ENCODE peak calls at places on chromosomes 5 and 9, in six cellular contexts. One of them, this sample, is unnamed.
A peak's percentile ranks its signal among the peaks of the same experiment; 100 is the strongest.

GRCh38 chr9:17349816-17350215 is 215.0 kb downstream of the CNTLN start:
- DNase-seq in body of pancreas: no peak
- DNase-seq in prostate gland: no peak
- DNase-seq in suprapubic skin: no peak
- DNase-seq in adrenal gland: no peak
- DNase-seq in A549: no peak
- DNase-seq in this sample: no peak

GRCh38 chr9:127828262-127829031 is 25.8 kb downstream of the FPGS start:
- DNase-seq in adrenal gland: peak; percentile 89
- DNase-seq in body of pancreas: peak; percentile 85
- DNase-seq in A549: peak; percentile 62
- DNase-seq in prostate gland: peak; percentile 53
- DNase-seq in suprapubic skin: peak; percentile 94
- DNase-seq in this sample: peak; percentile 89

GRCh38 chr9:134791009-134791408 is 89.6 kb upstream of the FCN2 start:
- DNase-seq in prostate gland: no peak
- DNase-seq in suprapubic skin: no peak
- DNase-seq in adrenal gland: no peak
- DNase-seq in A549: no peak
- DNase-seq in body of pancreas: no peak
- DNase-seq in this sample: no peak

GRCh38 chr5:128356011-128356410 is 182.0 kb downstream of the FBN2 start:
- DNase-seq in prostate gland: no peak
- DNase-seq in suprapubic skin: no peak
- DNase-seq in A549: no peak
- DNase-seq in body of pancreas: no peak
- DNase-seq in adrenal gland: no peak
- DNase-seq in this sample: no peak

GRCh38 chr5:82396396-82396795 is 118.2 kb upstream of the RPS23 start:
- DNase-seq in A549: no peak
- DNase-seq in adrenal gland: no peak
- DNase-seq in suprapubic skin: no peak
- DNase-seq in body of pancreas: no peak
- DNase-seq in prostate gland: no peak
- DNase-seq in this sample: no peak

GRCh38 chr5:6446042-6446441 is 2.6 kb upstream of the UBE2QL1 start:
- DNase-seq in suprapubic skin: no peak
- DNase-seq in A549: no peak
- DNase-seq in adrenal gland: no peak
- DNase-seq in prostate gland: no peak
- DNase-seq in body of pancreas: no peak
- DNase-seq in this sample: no peak

GRCh38 chr5:141521244-141521781 is 32.4 kb downstream of the PCDHGC5 start:
- DNase-seq in prostate gland: no peak
- DNase-seq in body of pancreas: no peak
- DNase-seq in suprapubic skin: no peak
- DNase-seq in A549: peak; percentile 75
- DNase-seq in adrenal gland: peak; percentile 65
- DNase-seq in this sample: no peak

GRCh38 chr5:172418847-172419810 is 35.2 kb downstream of the SH3PXD2B start:
- DNase-seq in adrenal gland: no peak
- DNase-seq in body of pancreas: peak; percentile 73
- DNase-seq in suprapubic skin: peak; percentile 78
- DNase-seq in A549: no peak
- DNase-seq in prostate gland: no peak
- DNase-seq in this sample: no peak

GRCh38 chr5:53126514-53126913 is 17.0 kb upstream of the MOCS2 start:
- DNase-seq in A549: no peak
- DNase-seq in body of pancreas: no peak
- DNase-seq in suprapubic skin: no peak
- DNase-seq in prostate gland: no peak
- DNase-seq in adrenal gland: no peak
- DNase-seq in this sample: no peak

GRCh38 chr9:4620881-4621555 is 41.1 kb upstream of the PLPP6 start:
- DNase-seq in A549: no peak
- DNase-seq in body of pancreas: no peak
- DNase-seq in prostate gland: no peak
- DNase-seq in suprapubic skin: no peak
- DNase-seq in adrenal gland: no peak
- DNase-seq in this sample: no peak

GRCh38 chr5:178223828-178224335 is 8.7 kb downstream of the PHYKPL start:
- DNase-seq in adrenal gland: no peak
- DNase-seq in A549: no peak
- DNase-seq in suprapubic skin: no peak
- DNase-seq in prostate gland: no peak
- DNase-seq in body of pancreas: no peak
- DNase-seq in this sample: peak; percentile 64

GRCh38 chr5:178221857-178222256 is 10.7 kb downstream of the PHYKPL start:
- DNase-seq in A549: no peak
- DNase-seq in suprapubic skin: no peak
- DNase-seq in body of pancreas: no peak
- DNase-seq in adrenal gland: no peak
- DNase-seq in prostate gland: no peak
- DNase-seq in this sample: no peak

GRCh38 chr5:178223196-178223773 is 9.3 kb downstream of the PHYKPL start:
- DNase-seq in A549: no peak
- DNase-seq in body of pancreas: no peak
- DNase-seq in adrenal gland: no peak
- DNase-seq in prostate gland: no peak
- DNase-seq in suprapubic skin: no peak
- DNase-seq in this sample: no peak

GRCh38 chr5:178222292-178222691 is 10.3 kb downstream of the PHYKPL start:
- DNase-seq in A549: no peak
- DNase-seq in adrenal gland: no peak
- DNase-seq in prostate gland: no peak
- DNase-seq in suprapubic skin: no peak
- DNase-seq in body of pancreas: no peak
- DNase-seq in this sample: no peak

DNA sequence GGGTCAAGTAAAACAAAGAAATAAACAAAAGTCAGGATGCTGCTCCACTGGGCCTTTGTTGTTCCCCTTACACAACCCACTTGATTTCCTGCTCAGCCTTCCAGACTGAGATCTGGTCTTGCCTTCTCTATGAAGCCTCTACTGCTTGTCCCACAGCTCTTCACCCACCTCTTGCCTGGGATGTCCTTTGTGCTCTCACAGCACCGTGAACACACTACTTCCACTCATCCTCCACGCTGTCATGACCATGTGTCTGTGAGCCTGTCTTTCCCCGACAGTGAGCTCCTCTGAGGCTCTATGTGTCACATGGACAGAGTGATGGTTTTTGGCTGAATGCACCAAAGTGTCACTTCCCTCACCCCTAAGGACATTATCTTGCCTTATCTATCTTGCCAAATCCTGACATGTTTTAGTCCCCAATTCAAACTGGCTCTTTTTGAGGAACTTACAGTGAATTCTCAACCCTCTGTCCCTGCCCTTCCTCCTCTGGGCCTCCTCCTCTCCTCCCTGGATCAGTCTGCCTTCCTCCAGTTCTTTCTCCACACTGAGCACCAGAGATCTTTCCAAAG is 11.3 kb downstream of the PHYKPL start:
- DNase-seq in A549: no peak
- DNase-seq in adrenal gland: no peak
- DNase-seq in suprapubic skin: no peak
- DNase-seq in prostate gland: no peak
- DNase-seq in body of pancreas: no peak
- DNase-seq in this sample: no peak
- TF ChIP-seq POLR2A in A549: no peak
- TF ChIP-seq POLR2A in adrenal gland: no peak
- TF ChIP-seq POLR2A in suprapubic skin: no peak
- TF ChIP-seq POLR2A in prostate gland: no peak
- TF ChIP-seq POLR2A in body of pancreas: no peak
- TF ChIP-seq POLR2A in this sample: no peak

GRCh38 chr9:101572316-101572715 is 22.5 kb downstream of the PPP3R2 start:
- DNase-seq in body of pancreas: no peak
- DNase-seq in suprapubic skin: no peak
- DNase-seq in A549: no peak
- DNase-seq in prostate gland: no peak
- DNase-seq in adrenal gland: no peak
- DNase-seq in this sample: no peak

GRCh38 chr9:101571114-101571513 is 23.7 kb downstream of the PPP3R2 start:
- DNase-seq in body of pancreas: no peak
- DNase-seq in suprapubic skin: no peak
- DNase-seq in adrenal gland: no peak
- DNase-seq in A549: no peak
- DNase-seq in prostate gland: no peak
- DNase-seq in this sample: no peak

GRCh38 chr9:101567725-101567993 is 27.1 kb downstream of the PPP3R2 start:
- DNase-seq in body of pancreas: no peak
- DNase-seq in A549: no peak
- DNase-seq in prostate gland: peak; percentile 9
- DNase-seq in adrenal gland: no peak
- DNase-seq in suprapubic skin: no peak
- DNase-seq in this sample: no peak

GRCh38 chr9:101566904-101567724 is 27.7 kb downstream of the PPP3R2 start:
- DNase-seq in adrenal gland: no peak
- DNase-seq in prostate gland: peak; percentile 32
- DNase-seq in suprapubic skin: no peak
- DNase-seq in body of pancreas: peak; percentile 18
- DNase-seq in A549: peak; percentile 57
- DNase-seq in this sample: no peak

DNA sequence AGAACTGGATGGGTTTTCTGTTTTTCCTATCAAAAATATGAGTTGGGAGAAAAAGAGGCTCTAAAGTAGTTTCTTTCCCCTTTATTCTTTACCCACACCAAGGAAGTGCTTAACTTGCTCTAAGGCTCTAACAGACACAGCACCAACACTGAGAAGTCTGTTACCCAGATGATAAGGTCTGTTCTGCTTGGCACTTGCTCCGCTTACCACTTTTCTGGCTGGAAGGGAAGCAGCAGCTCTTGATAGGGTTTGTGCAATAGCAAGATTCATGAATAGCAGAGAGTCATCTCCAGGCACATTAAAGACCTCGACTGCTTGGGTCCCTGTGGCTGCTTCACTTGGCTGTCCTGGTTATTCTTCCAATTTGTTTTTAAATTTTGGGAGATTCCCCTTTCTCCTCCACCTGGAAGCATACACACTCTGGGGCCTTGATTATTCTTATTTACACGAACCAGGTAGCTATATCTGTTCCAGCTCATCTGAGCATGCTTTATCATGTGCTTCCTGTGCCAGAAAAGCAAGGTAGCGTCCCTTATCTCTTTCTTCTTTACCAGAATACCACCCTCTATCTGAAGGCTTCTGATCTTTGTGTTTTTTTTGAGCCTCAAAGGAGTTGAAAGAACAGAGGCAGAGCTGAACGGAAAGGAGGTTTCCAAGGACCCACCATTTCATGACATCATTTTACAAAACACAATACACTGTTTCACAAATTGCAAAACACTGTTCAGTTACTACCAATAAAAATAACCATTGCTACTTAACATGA is 24.9 kb downstream of the PPP3R2 start:
- DNase-seq in A549: no peak
- DNase-seq in suprapubic skin: no peak
- DNase-seq in prostate gland: no peak
- DNase-seq in body of pancreas: no peak
- DNase-seq in adrenal gland: no peak
- DNase-seq in this sample: no peak
- TF ChIP-seq POLR2A in A549: no peak
- TF ChIP-seq POLR2A in suprapubic skin: no peak
- TF ChIP-seq POLR2A in prostate gland: no peak
- TF ChIP-seq POLR2A in body of pancreas: no peak
- TF ChIP-seq POLR2A in adrenal gland: no peak
- TF ChIP-seq POLR2A in this sample: no peak

GRCh38 chr5:76590027-76590426 is 33.2 kb downstream of the F2RL2 start:
- DNase-seq in adrenal gland: no peak
- DNase-seq in body of pancreas: no peak
- DNase-seq in A549: no peak
- DNase-seq in suprapubic skin: no peak
- DNase-seq in prostate gland: no peak
- DNase-seq in this sample: no peak

GRCh38 chr5:76601470-76601869 is 21.7 kb downstream of the F2RL2 start:
- DNase-seq in adrenal gland: peak; percentile 30
- DNase-seq in suprapubic skin: no peak
- DNase-seq in A549: peak; percentile 75
- DNase-seq in body of pancreas: no peak
- DNase-seq in prostate gland: peak; percentile 24
- DNase-seq in this sample: no peak

GRCh38 chr5:76592692-76593091 is 30.5 kb downstream of the F2RL2 start:
- DNase-seq in body of pancreas: no peak
- DNase-seq in suprapubic skin: no peak
- DNase-seq in prostate gland: no peak
- DNase-seq in adrenal gland: no peak
- DNase-seq in A549: no peak
- DNase-seq in this sample: no peak

GRCh38 chr5:76591366-76591765 is 31.8 kb downstream of the F2RL2 start:
- DNase-seq in prostate gland: no peak
- DNase-seq in suprapubic skin: no peak
- DNase-seq in body of pancreas: no peak
- DNase-seq in A549: no peak
- DNase-seq in adrenal gland: no peak
- DNase-seq in this sample: no peak

GRCh38 chr5:76595755-76596481 is 27.3 kb downstream of the F2RL2 start:
- DNase-seq in A549: no peak
- DNase-seq in body of pancreas: no peak
- DNase-seq in prostate gland: no peak
- DNase-seq in adrenal gland: no peak
- DNase-seq in suprapubic skin: no peak
- DNase-seq in this sample: no peak
- TF ChIP-seq POLR2A in A549: no peak
- TF ChIP-seq POLR2A in body of pancreas: no peak
- TF ChIP-seq POLR2A in prostate gland: no peak
- TF ChIP-seq POLR2A in adrenal gland: no peak
- TF ChIP-seq POLR2A in suprapubic skin: no peak
- TF ChIP-seq POLR2A in this sample: no peak

GRCh38 chr5:132213666-132214065 is 14.0 kb downstream of the P4HA2 start:
- DNase-seq in prostate gland: no peak
- DNase-seq in suprapubic skin: no peak
- DNase-seq in adrenal gland: peak; percentile 10
- DNase-seq in body of pancreas: peak; percentile 3
- DNase-seq in A549: no peak
- DNase-seq in this sample: peak; percentile 61

GRCh38 chr5:132214491-132214890 is 13.2 kb downstream of the P4HA2 start:
- DNase-seq in prostate gland: no peak
- DNase-seq in body of pancreas: no peak
- DNase-seq in adrenal gland: no peak
- DNase-seq in suprapubic skin: no peak
- DNase-seq in A549: no peak
- DNase-seq in this sample: peak; percentile 22

GRCh38 chr5:132211787-132212186 is 15.9 kb downstream of the P4HA2 start:
- DNase-seq in suprapubic skin: no peak
- DNase-seq in adrenal gland: no peak
- DNase-seq in A549: no peak
- DNase-seq in body of pancreas: no peak
- DNase-seq in prostate gland: no peak
- DNase-seq in this sample: no peak

GRCh38 chr5:132218321-132218720 is 9.3 kb downstream of the P4HA2 start:
- DNase-seq in prostate gland: no peak
- DNase-seq in suprapubic skin: peak; percentile 8
- DNase-seq in A549: no peak
- DNase-seq in body of pancreas: no peak
- DNase-seq in adrenal gland: no peak
- DNase-seq in this sample: peak; percentile 63

DNA sequence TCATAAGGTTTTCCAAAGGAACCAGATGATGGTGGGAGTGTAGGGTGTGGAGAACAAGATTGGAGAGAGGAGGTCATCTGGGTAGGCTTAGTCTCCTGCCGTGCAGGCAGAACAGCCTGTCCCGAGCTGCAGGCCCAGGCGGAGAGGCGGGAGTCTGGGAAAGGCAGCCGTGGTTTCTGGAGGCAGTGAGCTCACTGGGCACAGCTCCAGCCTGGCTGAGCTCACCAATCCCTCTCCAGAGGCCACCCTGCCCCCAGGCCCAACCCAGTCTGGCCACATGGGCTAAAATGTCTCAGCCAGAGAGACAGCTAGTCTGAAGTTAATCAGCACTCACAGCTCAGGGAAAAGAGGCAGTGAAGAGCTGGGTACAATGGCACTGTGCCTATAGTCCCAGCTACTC is 12.3 kb downstream of the P4HA2 start:
- DNase-seq in A549: peak; percentile 48
- DNase-seq in suprapubic skin: peak; percentile 92
- DNase-seq in prostate gland: peak; percentile 78
- DNase-seq in body of pancreas: peak; percentile 99
- DNase-seq in adrenal gland: peak; percentile 94
- DNase-seq in this sample: peak; percentile 74
- TF ChIP-seq POLR2A in A549: no peak
- TF ChIP-seq POLR2A in suprapubic skin: no peak
- TF ChIP-seq POLR2A in prostate gland: peak; percentile 17
- TF ChIP-seq POLR2A in body of pancreas: peak; percentile 76
- TF ChIP-seq POLR2A in adrenal gland: no peak
- TF ChIP-seq POLR2A in this sample: no peak